ENCODE peak calls at places on chromosome 6, in four cellular contexts. V is COR-L47; S is stimulated activated CD4-positive, alpha-beta T cell treated with anti-CD3 and anti-CD28 coated beads, Interleukin-1b, Interleukin-23, amount 100 ng/mL, for 1 hour; A is astrocyte of the spinal cord. N is an unnamed sample.

GRCh38 chr6:113903666-113904330 is 46.7 kb downstream of the MARCKS start:
- DNase-seq in A (peak; percentile 23), S (no peak), V (no peak), N (no peak)

GRCh38 chr6:170031684-170032121 is 259.2 kb downstream of the DLL1 start:
- DNase-seq in S (no peak), V (no peak), A (no peak), N (no peak)

GRCh38 chr6:145548941-145549652 is 186.2 kb downstream of the EPM2A start:
- DNase-seq in S (no peak), V (no peak), A (no peak), N (no peak)

GRCh38 chr6:15476631-15477380 is 186.0 kb downstream of the DTNBP1 start:
- DNase-seq in V (no peak), S (no peak), A (peak; percentile 75), N (no peak)

GRCh38 chr6:5540375-5540774 is 279.1 kb downstream of the FARS2 start:
- DNase-seq in V (no peak), S (no peak), A (no peak), N (no peak)

GRCh38 chr6:112988748-112989147 is 641.6 kb downstream of the RFPL4B start:
- DNase-seq in S (no peak), A (no peak), V (no peak), N (no peak)

GRCh38 chr6:72969666-72970065 is 255.6 kb downstream of the KHDC1L start:
- DNase-seq in V (no peak), S (no peak), A (no peak), N (no peak)

GRCh38 chr6:139308284-139308916 is 16.6 kb upstream of the TXLNB start:
- DNase-seq in V (no peak), A (peak; percentile 48), S (no peak), N (no peak)

GRCh38 chr6:147238164-147238563 is 33.9 kb downstream of the STXBP5 start:
- DNase-seq in A (no peak), V (no peak), S (no peak), N (no peak)

GRCh38 chr6:72675396-72675795 is 53.5 kb downstream of the KCNQ5 start:
- DNase-seq in V (no peak), S (no peak), A (no peak), N (no peak)

GRCh38 chr6:25312703-25313102 is 33.5 kb downstream of the CARMIL1 start:
- DNase-seq in A (peak; percentile 30), S (no peak), V (no peak), N (no peak)

GRCh38 chr6:160426146-160426545 is 78.0 kb downstream of the SLC22A3 start:
- DNase-seq in S (no peak), A (no peak), V (no peak), N (no peak)